ENCODE peak calls at places on chromosomes 16 and 17, in seven cellular contexts. One of them, this sample, is unnamed.

GRCh38 chr17:17877548-17878358 is 41.0 kb upstream of the SREBF1 start:
- DNase-seq in endothelial cell of umbilical vein: peak; percentile 98
- DNase-seq in heart right ventricle: peak; percentile 81
- DNase-seq in hepatocyte: peak; percentile 85
- DNase-seq in Peyer's patch: peak; percentile 23
- DNase-seq in CD8-positive, alpha-beta T cell: no peak
- DNase-seq in ascending aorta: peak; percentile 92
- DNase-seq in this sample: peak; percentile 87

GRCh38 chr17:348692-349425 is 3.7 kb downstream of the RPH3AL start:
- DNase-seq in endothelial cell of umbilical vein: peak; percentile 59
- DNase-seq in Peyer's patch: no peak
- DNase-seq in CD8-positive, alpha-beta T cell: no peak
- DNase-seq in hepatocyte: no peak
- DNase-seq in heart right ventricle: no peak
- DNase-seq in ascending aorta: no peak
- DNase-seq in this sample: no peak

GRCh38 chr17:66764559-66764958 is 70.4 kb upstream of the CACNG5 start:
- DNase-seq in heart right ventricle: no peak
- DNase-seq in Peyer's patch: no peak
- DNase-seq in hepatocyte: no peak
- DNase-seq in CD8-positive, alpha-beta T cell: no peak
- DNase-seq in endothelial cell of umbilical vein: no peak
- DNase-seq in ascending aorta: peak; percentile 15
- DNase-seq in this sample: no peak

GRCh38 chr16:1458336-1458976 is 14.1 kb upstream of the CCDC154 start:
- DNase-seq in heart right ventricle: no peak
- DNase-seq in CD8-positive, alpha-beta T cell: no peak
- DNase-seq in ascending aorta: no peak
- DNase-seq in Peyer's patch: no peak
- DNase-seq in endothelial cell of umbilical vein: no peak
- DNase-seq in hepatocyte: no peak
- DNase-seq in this sample: no peak

GRCh38 chr17:16991349-16992009 is 19.6 kb upstream of the TNFRSF13B start:
- DNase-seq in ascending aorta: peak; percentile 90
- DNase-seq in CD8-positive, alpha-beta T cell: peak; percentile 84
- DNase-seq in heart right ventricle: peak; percentile 86
- DNase-seq in hepatocyte: peak; percentile 89
- DNase-seq in endothelial cell of umbilical vein: peak; percentile 33
- DNase-seq in Peyer's patch: peak; percentile 91
- DNase-seq in this sample: peak; percentile 63

GRCh38 chr17:213286-214105 is 32.0 kb upstream of the DOC2B start:
- DNase-seq in hepatocyte: no peak
- DNase-seq in endothelial cell of umbilical vein: no peak
- DNase-seq in ascending aorta: no peak
- DNase-seq in heart right ventricle: no peak
- DNase-seq in CD8-positive, alpha-beta T cell: no peak
- DNase-seq in Peyer's patch: no peak
- DNase-seq in this sample: no peak

GRCh38 chr16:85166699-85167588 is 54.7 kb upstream of the CIBAR2 start:
- DNase-seq in ascending aorta: no peak
- DNase-seq in Peyer's patch: no peak
- DNase-seq in endothelial cell of umbilical vein: no peak
- DNase-seq in CD8-positive, alpha-beta T cell: no peak
- DNase-seq in hepatocyte: no peak
- DNase-seq in heart right ventricle: no peak
- DNase-seq in this sample: no peak

GRCh38 chr17:36641331-36641876 is 40.0 kb downstream of the MRM1 start:
- DNase-seq in endothelial cell of umbilical vein: no peak
- DNase-seq in heart right ventricle: no peak
- DNase-seq in hepatocyte: no peak
- DNase-seq in Peyer's patch: no peak
- DNase-seq in ascending aorta: no peak
- DNase-seq in CD8-positive, alpha-beta T cell: no peak
- DNase-seq in this sample: no peak

GRCh38 chr16:88901718-88902337 is 35.4 kb upstream of the PABPN1L start:
- DNase-seq in heart right ventricle: no peak
- DNase-seq in Peyer's patch: no peak
- DNase-seq in endothelial cell of umbilical vein: no peak
- DNase-seq in ascending aorta: no peak
- DNase-seq in CD8-positive, alpha-beta T cell: no peak
- DNase-seq in hepatocyte: no peak
- DNase-seq in this sample: no peak

GRCh38 chr16:30472328-30472942 is at the start of gene ITGAL:
- DNase-seq in CD8-positive, alpha-beta T cell: peak; percentile 80
- DNase-seq in ascending aorta: peak; percentile 68
- DNase-seq in endothelial cell of umbilical vein: no peak
- DNase-seq in Peyer's patch: peak; percentile 84
- DNase-seq in hepatocyte: no peak
- DNase-seq in heart right ventricle: peak; percentile 35
- DNase-seq in this sample: no peak

GRCh38 chr17:49001671-49002070 is 4.5 kb downstream of the IGF2BP1 start:
- DNase-seq in Peyer's patch: no peak
- DNase-seq in CD8-positive, alpha-beta T cell: no peak
- DNase-seq in hepatocyte: peak; percentile 1
- DNase-seq in endothelial cell of umbilical vein: peak; percentile 27
- DNase-seq in heart right ventricle: no peak
- DNase-seq in ascending aorta: no peak
- DNase-seq in this sample: no peak

GRCh38 chr17:14779236-14779635 is 478.4 kb downstream of the HS3ST3B1 start:
- DNase-seq in heart right ventricle: no peak
- DNase-seq in CD8-positive, alpha-beta T cell: no peak
- DNase-seq in Peyer's patch: no peak
- DNase-seq in ascending aorta: no peak
- DNase-seq in endothelial cell of umbilical vein: no peak
- DNase-seq in hepatocyte: no peak
- DNase-seq in this sample: no peak

GRCh38 chr16:86343111-86343642 is 167.2 kb upstream of the FOXF1 start:
- DNase-seq in ascending aorta: peak; percentile 84
- DNase-seq in hepatocyte: peak; percentile 82
- DNase-seq in heart right ventricle: peak; percentile 41
- DNase-seq in endothelial cell of umbilical vein: peak; percentile 83
- DNase-seq in Peyer's patch: peak; percentile 23
- DNase-seq in CD8-positive, alpha-beta T cell: no peak
- DNase-seq in this sample: peak; percentile 29

GRCh38 chr16:5025171-5025632 is 8.5 kb downstream of the NAGPA start:
- DNase-seq in endothelial cell of umbilical vein: peak; percentile 16
- DNase-seq in Peyer's patch: no peak
- DNase-seq in ascending aorta: no peak
- DNase-seq in CD8-positive, alpha-beta T cell: no peak
- DNase-seq in heart right ventricle: peak; percentile 46
- DNase-seq in hepatocyte: no peak
- DNase-seq in this sample: no peak

GRCh38 chr17:5122586-5123342 is 6.9 kb downstream of the USP6 start:
- DNase-seq in endothelial cell of umbilical vein: no peak
- DNase-seq in Peyer's patch: no peak
- DNase-seq in hepatocyte: peak; percentile 67
- DNase-seq in CD8-positive, alpha-beta T cell: no peak
- DNase-seq in heart right ventricle: no peak
- DNase-seq in ascending aorta: peak; percentile 62
- DNase-seq in this sample: no peak

GRCh38 chr17:10025976-10026785 is 121.1 kb upstream of the RCVRN start:
- DNase-seq in CD8-positive, alpha-beta T cell: no peak
- DNase-seq in ascending aorta: no peak
- DNase-seq in Peyer's patch: no peak
- DNase-seq in heart right ventricle: no peak
- DNase-seq in endothelial cell of umbilical vein: no peak
- DNase-seq in hepatocyte: no peak
- DNase-seq in this sample: no peak

GRCh38 chr16:21302898-21303528 is 24.9 kb upstream of the CRYM start:
- DNase-seq in CD8-positive, alpha-beta T cell: no peak
- DNase-seq in endothelial cell of umbilical vein: no peak
- DNase-seq in hepatocyte: peak; percentile 60
- DNase-seq in Peyer's patch: no peak
- DNase-seq in ascending aorta: no peak
- DNase-seq in heart right ventricle: no peak
- DNase-seq in this sample: peak; percentile 86

DNA sequence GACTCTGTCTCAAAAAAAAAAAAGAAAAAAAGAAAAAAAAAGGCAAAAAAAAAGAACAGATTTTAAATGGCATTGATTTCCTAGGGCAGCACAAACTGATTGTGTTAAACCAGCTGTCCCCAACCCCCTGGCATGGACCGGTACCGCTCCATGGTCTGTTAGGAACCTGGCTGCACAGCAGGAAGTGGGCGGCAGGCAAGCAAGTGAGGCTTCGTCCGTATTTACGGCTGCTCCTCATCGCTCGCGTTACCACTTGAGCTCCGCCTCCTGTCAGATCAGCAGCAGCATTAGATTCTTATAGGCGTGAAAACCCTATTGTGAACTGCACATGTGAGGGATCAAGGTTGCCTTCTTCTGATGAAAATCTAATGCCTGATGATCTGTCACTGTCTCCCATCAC is 26.6 kb downstream of the MGAT5B start:
- DNase-seq in heart right ventricle: no peak
- DNase-seq in hepatocyte: no peak
- DNase-seq in Peyer's patch: no peak
- DNase-seq in CD8-positive, alpha-beta T cell: no peak
- DNase-seq in ascending aorta: no peak
- DNase-seq in endothelial cell of umbilical vein: no peak
- DNase-seq in this sample: no peak
- H3K27me3 ChIP-seq in heart right ventricle: peaks cover 16% of the 10 kb centered on the region
- H3K27me3 ChIP-seq in hepatocyte: no peaks in the 10 kb centered on the region
- H3K27me3 ChIP-seq in Peyer's patch: no peaks in the 10 kb centered on the region
- H3K27me3 ChIP-seq in CD8-positive, alpha-beta T cell: no peaks in the 10 kb centered on the region
- H3K27me3 ChIP-seq in ascending aorta: no peaks in the 10 kb centered on the region
- H3K27me3 ChIP-seq in endothelial cell of umbilical vein: no peaks in the 10 kb centered on the region
- H3K27me3 ChIP-seq in this sample: no peaks in the 10 kb centered on the region

GRCh38 chr16:74700206-74701040 is at the start of gene MLKL:
- DNase-seq in Peyer's patch: peak; percentile 68
- DNase-seq in ascending aorta: peak; percentile 86
- DNase-seq in endothelial cell of umbilical vein: peak; percentile 69
- DNase-seq in heart right ventricle: peak; percentile 64
- DNase-seq in CD8-positive, alpha-beta T cell: peak; percentile 58
- DNase-seq in hepatocyte: peak; percentile 58
- DNase-seq in this sample: peak; percentile 16

GRCh38 chr16:74698220-74698619 is 2.4 kb downstream of the MLKL start:
- DNase-seq in hepatocyte: no peak
- DNase-seq in ascending aorta: no peak
- DNase-seq in endothelial cell of umbilical vein: peak; percentile 13
- DNase-seq in CD8-positive, alpha-beta T cell: no peak
- DNase-seq in Peyer's patch: no peak
- DNase-seq in heart right ventricle: no peak
- DNase-seq in this sample: no peak

GRCh38 chr16:74695450-74696422 is 4.9 kb downstream of the MLKL start:
- DNase-seq in Peyer's patch: peak; percentile 85
- DNase-seq in CD8-positive, alpha-beta T cell: peak; percentile 57
- DNase-seq in ascending aorta: peak; percentile 91
- DNase-seq in heart right ventricle: peak; percentile 70
- DNase-seq in hepatocyte: peak; percentile 86
- DNase-seq in endothelial cell of umbilical vein: peak; percentile 92
- DNase-seq in this sample: peak; percentile 91

GRCh38 chr16:74699666-74700065 is 996 bp downstream of the MLKL start:
- DNase-seq in hepatocyte: no peak
- DNase-seq in endothelial cell of umbilical vein: no peak
- DNase-seq in ascending aorta: no peak
- DNase-seq in CD8-positive, alpha-beta T cell: no peak
- DNase-seq in heart right ventricle: no peak
- DNase-seq in Peyer's patch: no peak
- DNase-seq in this sample: no peak
- H3K27ac ChIP-seq in hepatocyte: no peak overlapping the region
- H3K27ac ChIP-seq in endothelial cell of umbilical vein: no peak overlapping the region
- H3K27ac ChIP-seq in ascending aorta: peak overlapping the region; percentile 87
- H3K27ac ChIP-seq in CD8-positive, alpha-beta T cell: no peak overlapping the region
- H3K27ac ChIP-seq in heart right ventricle: peak overlapping the region; percentile 91
- H3K27ac ChIP-seq in Peyer's patch: no peak overlapping the region
- H3K27ac ChIP-seq in this sample: no peak overlapping the region

GRCh38 chr17:61632826-61633225 is 41.8 kb upstream of the NACA2 start:
- DNase-seq in heart right ventricle: no peak
- DNase-seq in ascending aorta: no peak
- DNase-seq in endothelial cell of umbilical vein: no peak
- DNase-seq in hepatocyte: no peak
- DNase-seq in CD8-positive, alpha-beta T cell: no peak
- DNase-seq in Peyer's patch: no peak
- DNase-seq in this sample: no peak
- TF ChIP-seq CTCF in heart right ventricle: no peak
- TF ChIP-seq CTCF in ascending aorta: no peak
- TF ChIP-seq CTCF in endothelial cell of umbilical vein: no peak
- TF ChIP-seq CTCF in hepatocyte: no peak
- TF ChIP-seq CTCF in CD8-positive, alpha-beta T cell: no peak
- TF ChIP-seq CTCF in Peyer's patch: no peak
- TF ChIP-seq CTCF in this sample: no peak

GRCh38 chr16:75257886-75258806 is 6.7 kb upstream of the BCAR1 start:
- DNase-seq in Peyer's patch: no peak
- DNase-seq in heart right ventricle: no peak
- DNase-seq in endothelial cell of umbilical vein: no peak
- DNase-seq in ascending aorta: no peak
- DNase-seq in hepatocyte: no peak
- DNase-seq in CD8-positive, alpha-beta T cell: no peak
- DNase-seq in this sample: no peak
- H3K27me3 ChIP-seq in Peyer's patch: no peaks in the 10 kb centered on the region
- H3K27me3 ChIP-seq in heart right ventricle: no peaks in the 10 kb centered on the region
- H3K27me3 ChIP-seq in endothelial cell of umbilical vein: no peaks in the 10 kb centered on the region
- H3K27me3 ChIP-seq in ascending aorta: no peaks in the 10 kb centered on the region
- H3K27me3 ChIP-seq in hepatocyte: no peaks in the 10 kb centered on the region
- H3K27me3 ChIP-seq in CD8-positive, alpha-beta T cell: no peaks in the 10 kb centered on the region
- H3K27me3 ChIP-seq in this sample: no peaks in the 10 kb centered on the region